ENCODE peak calls at places on chromosomes 7 and 10, in ten cellular contexts. R, N, P, A, W, D, B, X, M and Q are unnamed samples.

GRCh38 chr7:149456770-149457421 is 4.0 kb downstream of the ZNF777 start:
- DNase-seq in A (no peak), B (no peak), N (no peak), P (peak; percentile 43), D (no peak), R (peak; percentile 1), W (no peak), X (no peak), M (no peak), Q (no peak)

GRCh38 chr7:7427363-7427762 is 108.3 kb downstream of the COL28A1 start:
- DNase-seq in M (no peak), R (no peak), W (no peak), B (no peak), D (no peak), P (no peak), N (no peak), A (no peak), X (no peak), Q (no peak)

GRCh38 chr10:7887417-7887816 is 69.1 kb downstream of the TAF3 start:
- DNase-seq in N (no peak), B (no peak), A (no peak), X (no peak), W (no peak), P (no peak), M (no peak), D (no peak), R (no peak), Q (no peak)

GRCh38 chr7:136293272-136293671 is 316.1 kb upstream of the MTPN start:
- DNase-seq in M (peak; percentile 60), N (no peak), B (no peak), P (peak; percentile 24), W (no peak), R (no peak), D (no peak), X (no peak), A (no peak), Q (no peak)

GRCh38 chr7:68691261-68692216 is 906.7 kb upstream of the AUTS2 start:
- DNase-seq in A (no peak), N (no peak), D (no peak), X (no peak), B (no peak), M (no peak), W (no peak), P (peak; percentile 100), R (no peak), Q (no peak)

GRCh38 chr10:86258940-86259339 is 107.7 kb downstream of the GRID1 start:
- DNase-seq in D (no peak), X (peak; percentile 33), B (no peak), W (no peak), A (no peak), N (no peak), R (no peak), P (no peak), M (no peak), Q (no peak)

GRCh38 chr7:130995252-130996081 is 261.5 kb upstream of the KLF14 start:
- DNase-seq in M (no peak), N (no peak), X (no peak), P (no peak), B (no peak), A (no peak), W (no peak), R (no peak), D (no peak), Q (no peak)

GRCh38 chr7:3095046-3095445 is 51.4 kb upstream of the CARD11 start:
- DNase-seq in A (no peak), N (no peak), X (no peak), W (peak; percentile 21), D (peak; percentile 5), B (peak; percentile 67), R (peak; percentile 70), M (peak; percentile 62), P (no peak), Q (no peak)

GRCh38 chr7:151657173-151657572 is 137.5 kb upstream of the RHEB start:
- DNase-seq in D (no peak), A (no peak), B (no peak), X (no peak), P (no peak), M (no peak), W (no peak), N (no peak), R (no peak), Q (no peak)

GRCh38 chr10:60629332-60629731 is 148.9 kb upstream of the CDK1 start:
- DNase-seq in R (no peak), P (no peak), W (no peak), N (no peak), D (no peak), X (no peak), B (no peak), M (no peak), A (no peak), Q (no peak)

GRCh38 chr10:1724921-1725320 is 12.4 kb downstream of the ADARB2 start:
- DNase-seq in M (no peak), R (no peak), X (no peak), A (no peak), P (no peak), N (no peak), D (no peak), B (no peak), W (no peak), Q (no peak)

GRCh38 chr7:44587843-44588711 is 6.0 kb upstream of the TMED4 start:
- DNase-seq in X (no peak), N (no peak), W (peak; percentile 44), D (peak; percentile 47), B (peak; percentile 85), M (peak; percentile 78), A (peak; percentile 47), P (peak; percentile 56), R (peak; percentile 78), Q (no peak)

GRCh38 chr7:20778063-20778721 is 8.5 kb downstream of the SP8 start:
- DNase-seq in R (no peak), N (no peak), X (peak; percentile 82), M (no peak), B (peak; percentile 24), W (no peak), D (no peak), P (no peak), A (peak; percentile 32), Q (peak; percentile 79)

GRCh38 chr7:46814516-46815250 is 767.2 kb downstream of the TNS3 start:
- DNase-seq in N (no peak), X (no peak), D (no peak), A (no peak), W (no peak), B (no peak), R (no peak), P (no peak), M (peak; percentile 31), Q (no peak)

GRCh38 chr10:314381-314780 is 179.1 kb downstream of the ZMYND11 start:
- DNase-seq in N (no peak), W (no peak), M (no peak), P (no peak), D (no peak), R (no peak), B (no peak), A (no peak), X (no peak), Q (no peak)

GRCh38 chr10:22210267-22210666 is 7.5 kb downstream of the EBLN1 start:
- DNase-seq in N (no peak), M (no peak), P (no peak), D (no peak), B (no peak), A (no peak), W (no peak), R (no peak), X (no peak), Q (no peak)

GRCh38 chr7:112133328-112133727 is 72.9 kb downstream of the DOCK4 start:
- DNase-seq in W (no peak), D (no peak), P (no peak), N (no peak), X (no peak), R (no peak), B (no peak), M (no peak), A (no peak), Q (no peak)

GRCh38 chr7:23918856-23919255 is 208.8 kb downstream of the STK31 start:
- DNase-seq in M (no peak), W (no peak), P (no peak), B (no peak), X (no peak), R (no peak), A (no peak), D (no peak), N (no peak), Q (no peak)

GRCh38 chr10:124745257-124745656 is 1.1 kb upstream of the FAM53B start:
- DNase-seq in P (no peak), D (no peak), N (no peak), W (no peak), M (no peak), A (no peak), B (no peak), R (no peak), X (no peak), Q (no peak)

GRCh38 chr10:126252884-126253612 is 135.2 kb downstream of the ADAM12 start:
- DNase-seq in P (peak; percentile 97), N (no peak), X (no peak), R (no peak), M (no peak), B (no peak), W (no peak), A (no peak), D (no peak), Q (no peak)

GRCh38 chr10:132847856-132848255 is 61.9 kb upstream of the NKX6-2 start:
- DNase-seq in W (no peak), R (no peak), D (no peak), A (no peak), N (no peak), B (peak; percentile 25), X (no peak), M (no peak), P (no peak), Q (no peak)

GRCh38 chr10:97687785-97688781 is 1.0 kb upstream of the AVPI1 start:
- DNase-seq in P (no peak), N (no peak), A (no peak), D (no peak), B (no peak), M (no peak), R (no peak), X (no peak), W (no peak), Q (no peak)